ENCODE peak calls at places on chromosomes 3 and 15, in five cellular contexts. One of them, this sample, is unnamed. For H3K4me1, the result is how much of the 10 kb centered on the place peaks cover.

GRCh38 chr15:82047493-82048446 is 2.0 kb upstream of the MEX3B start:
- DNase-seq in GM23338: peak
- DNase-seq in Peyer's patch: no peak
- DNase-seq in A549: no peak
- DNase-seq in CD8-positive, alpha-beta T cell: no peak
- DNase-seq in this sample: no peak

GRCh38 chr3:147341727-147342126 is 64.6 kb downstream of the ZIC4 start:
- DNase-seq in CD8-positive, alpha-beta T cell: no peak
- DNase-seq in GM23338: peak
- DNase-seq in A549: no peak
- DNase-seq in Peyer's patch: no peak
- DNase-seq in this sample: no peak

GRCh38 chr15:98727115-98728040 is 79.0 kb downstream of the IGF1R start:
- DNase-seq in Peyer's patch: peak
- DNase-seq in CD8-positive, alpha-beta T cell: no peak
- DNase-seq in GM23338: peak
- DNase-seq in A549: peak
- DNase-seq in this sample: peak

GRCh38 chr3:192397012-192397411 is 330.3 kb downstream of the FGF12 start:
- DNase-seq in A549: no peak
- DNase-seq in CD8-positive, alpha-beta T cell: no peak
- DNase-seq in GM23338: no peak
- DNase-seq in Peyer's patch: no peak
- DNase-seq in this sample: no peak

GRCh38 chr15:28096720-28097431 is 2.2 kb downstream of the OCA2 start:
- DNase-seq in GM23338: peak
- DNase-seq in CD8-positive, alpha-beta T cell: no peak
- DNase-seq in Peyer's patch: no peak
- DNase-seq in A549: no peak
- DNase-seq in this sample: peak

GRCh38 chr3:157551961-157552360 is 48.7 kb upstream of the VEPH1 start:
- DNase-seq in Peyer's patch: no peak
- DNase-seq in GM23338: no peak
- DNase-seq in A549: no peak
- DNase-seq in CD8-positive, alpha-beta T cell: no peak
- DNase-seq in this sample: no peak

GRCh38 chr3:58627580-58627894 is 39.0 kb downstream of the FAM3D start:
- DNase-seq in CD8-positive, alpha-beta T cell: no peak
- DNase-seq in GM23338: no peak
- DNase-seq in A549: no peak
- DNase-seq in Peyer's patch: no peak
- DNase-seq in this sample: peak

GRCh38 chr3:73433681-73434080 is 191.1 kb downstream of the PDZRN3 start:
- DNase-seq in Peyer's patch: no peak
- DNase-seq in GM23338: no peak
- DNase-seq in A549: no peak
- DNase-seq in CD8-positive, alpha-beta T cell: no peak
- DNase-seq in this sample: no peak

GRCh38 chr15:71440479-71441071 is 325.3 kb downstream of the THSD4 start:
- DNase-seq in GM23338: peak
- DNase-seq in CD8-positive, alpha-beta T cell: no peak
- DNase-seq in Peyer's patch: no peak
- DNase-seq in A549: peak
- DNase-seq in this sample: no peak

GRCh38 chr3:32531010-32531647 is 28.5 kb upstream of the CMTM6 start:
- DNase-seq in CD8-positive, alpha-beta T cell: no peak
- DNase-seq in GM23338: no peak
- DNase-seq in Peyer's patch: no peak
- DNase-seq in A549: no peak
- DNase-seq in this sample: no peak

GRCh38 chr15:74390552-74391288 is 23.3 kb upstream of the CYP11A1 start:
- DNase-seq in GM23338: no peak
- DNase-seq in CD8-positive, alpha-beta T cell: no peak
- DNase-seq in A549: no peak
- DNase-seq in Peyer's patch: no peak
- DNase-seq in this sample: no peak

GRCh38 chr3:141878812-141879211 is 2.4 kb downstream of the ATP1B3 start:
- DNase-seq in GM23338: no peak
- DNase-seq in Peyer's patch: no peak
- DNase-seq in CD8-positive, alpha-beta T cell: no peak
- DNase-seq in A549: no peak
- DNase-seq in this sample: no peak

GRCh38 chr15:83066034-83066760 is 855 bp downstream of the BTBD1 start:
- DNase-seq in A549: no peak
- DNase-seq in GM23338: no peak
- DNase-seq in Peyer's patch: no peak
- DNase-seq in CD8-positive, alpha-beta T cell: no peak
- DNase-seq in this sample: no peak

GRCh38 chr3:14425574-14426304 is 23.3 kb downstream of the SLC6A6 start:
- DNase-seq in A549: no peak
- DNase-seq in GM23338: no peak
- DNase-seq in CD8-positive, alpha-beta T cell: no peak
- DNase-seq in Peyer's patch: peak
- DNase-seq in this sample: no peak

GRCh38 chr3:18216996-18217395 is 208.1 kb downstream of the SATB1 start:
- DNase-seq in GM23338: peak
- DNase-seq in Peyer's patch: no peak
- DNase-seq in CD8-positive, alpha-beta T cell: no peak
- DNase-seq in A549: no peak
- DNase-seq in this sample: no peak

GRCh38 chr3:196918968-196919367 is 23.4 kb downstream of the NCBP2 start:
- DNase-seq in Peyer's patch: no peak
- DNase-seq in CD8-positive, alpha-beta T cell: no peak
- DNase-seq in A549: no peak
- DNase-seq in GM23338: no peak
- DNase-seq in this sample: no peak

GRCh38 chr15:34650177-34650576 is 66.7 kb upstream of the GOLGA8B start:
- DNase-seq in GM23338: no peak
- DNase-seq in CD8-positive, alpha-beta T cell: no peak
- DNase-seq in Peyer's patch: no peak
- DNase-seq in A549: no peak
- DNase-seq in this sample: no peak

GRCh38 chr15:87874896-87875661 is 381.5 kb downstream of the NTRK3 start:
- DNase-seq in GM23338: peak
- DNase-seq in A549: no peak
- DNase-seq in Peyer's patch: no peak
- DNase-seq in CD8-positive, alpha-beta T cell: no peak
- DNase-seq in this sample: no peak

GRCh38 chr15:95295905-95296618 is 1034.4 kb upstream of the NR2F2 start:
- DNase-seq in CD8-positive, alpha-beta T cell: no peak
- DNase-seq in GM23338: no peak
- DNase-seq in Peyer's patch: no peak
- DNase-seq in A549: no peak
- DNase-seq in this sample: no peak

GRCh38 chr15:64692166-64692565 is 83.2 kb downstream of the RBPMS2 start:
- DNase-seq in Peyer's patch: no peak
- DNase-seq in A549: no peak
- DNase-seq in CD8-positive, alpha-beta T cell: no peak
- DNase-seq in GM23338: no peak
- DNase-seq in this sample: no peak

GRCh38 chr15:64695571-64695992 is 79.8 kb downstream of the RBPMS2 start:
- DNase-seq in GM23338: no peak
- DNase-seq in CD8-positive, alpha-beta T cell: no peak
- DNase-seq in A549: no peak
- DNase-seq in Peyer's patch: peak
- DNase-seq in this sample: peak

GRCh38 chr15:64690578-64691296 is 84.7 kb downstream of the RBPMS2 start:
- DNase-seq in A549: no peak
- DNase-seq in Peyer's patch: no peak
- DNase-seq in GM23338: no peak
- DNase-seq in CD8-positive, alpha-beta T cell: no peak
- DNase-seq in this sample: no peak

GRCh38 chr15:64694816-64695215 is 80.6 kb downstream of the RBPMS2 start:
- DNase-seq in A549: no peak
- DNase-seq in Peyer's patch: no peak
- DNase-seq in GM23338: no peak
- DNase-seq in CD8-positive, alpha-beta T cell: no peak
- DNase-seq in this sample: no peak

GRCh38 chr15:64693134-64693533 is 82.3 kb downstream of the RBPMS2 start:
- DNase-seq in Peyer's patch: no peak
- DNase-seq in A549: peak
- DNase-seq in CD8-positive, alpha-beta T cell: no peak
- DNase-seq in GM23338: no peak
- DNase-seq in this sample: no peak
- H3K4me1 ChIP-seq in Peyer's patch: under half
- H3K4me1 ChIP-seq in A549: under half
- H3K4me1 ChIP-seq in CD8-positive, alpha-beta T cell: under half
- H3K4me1 ChIP-seq in GM23338: under half
- H3K4me1 ChIP-seq in this sample: under half

GRCh38 chr15:92425578-92426225 is 32.0 kb downstream of the ST8SIA2 start:
- DNase-seq in GM23338: peak
- DNase-seq in A549: no peak
- DNase-seq in CD8-positive, alpha-beta T cell: no peak
- DNase-seq in Peyer's patch: no peak
- DNase-seq in this sample: no peak
- TF ChIP-seq CTCF in GM23338: peak
- TF ChIP-seq CTCF in A549: no peak
- TF ChIP-seq CTCF in CD8-positive, alpha-beta T cell: no peak
- TF ChIP-seq CTCF in Peyer's patch: no peak
- TF ChIP-seq CTCF in this sample: no peak

DNA sequence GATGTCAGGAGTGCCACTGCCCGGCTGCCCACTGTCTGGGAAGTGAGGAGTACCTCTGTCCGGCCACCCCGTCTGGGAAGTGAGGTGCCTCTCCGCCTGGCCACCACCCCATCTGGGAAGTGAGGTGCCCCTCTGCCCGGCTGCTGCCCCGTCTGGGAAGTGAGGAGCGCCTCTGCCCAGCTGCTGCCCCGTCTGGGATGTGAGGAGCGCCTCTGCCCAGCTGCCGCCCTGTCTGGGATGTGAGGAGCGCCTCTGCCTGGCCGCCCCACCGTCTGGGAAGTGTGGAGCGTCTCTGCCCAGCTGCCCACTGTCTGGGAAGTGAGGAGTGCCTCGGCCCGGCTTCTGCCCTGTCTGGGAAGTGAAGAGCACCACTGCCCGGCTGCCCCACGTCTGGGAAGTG is 3.3 kb downstream of the COX17 start:
- DNase-seq in GM23338: no peak
- DNase-seq in Peyer's patch: no peak
- DNase-seq in CD8-positive, alpha-beta T cell: no peak
- DNase-seq in A549: no peak
- DNase-seq in this sample: no peak
- H3K27ac ChIP-seq in GM23338: no peak
- H3K27ac ChIP-seq in Peyer's patch: no peak
- H3K27ac ChIP-seq in CD8-positive, alpha-beta T cell: no peak
- H3K27ac ChIP-seq in A549: no peak
- H3K27ac ChIP-seq in this sample: no peak

DNA sequence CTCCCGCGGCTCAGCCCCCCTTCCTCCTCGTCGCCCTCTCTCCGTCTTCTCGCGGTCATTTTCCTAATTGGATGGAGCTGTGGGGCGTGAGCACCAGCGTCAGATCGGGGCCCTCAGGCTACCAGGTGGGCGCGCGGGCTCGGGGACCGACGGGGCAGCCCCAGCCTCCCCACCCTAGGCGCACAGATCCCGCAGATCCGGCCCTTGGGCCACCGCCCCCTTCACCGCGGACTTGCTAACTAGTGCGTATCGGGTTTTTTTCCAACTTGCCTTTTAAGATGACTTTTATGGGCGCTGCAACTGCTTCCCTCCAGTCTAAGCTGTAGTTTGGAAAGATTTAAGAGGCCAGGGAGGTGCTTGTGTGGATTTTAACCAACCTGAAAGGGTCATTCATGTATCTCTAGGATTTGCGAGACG is 1.3 kb downstream of the ZNF710 start:
- DNase-seq in CD8-positive, alpha-beta T cell: no peak
- DNase-seq in GM23338: peak
- DNase-seq in Peyer's patch: peak
- DNase-seq in A549: peak
- DNase-seq in this sample: peak
- H3K4me1 ChIP-seq in CD8-positive, alpha-beta T cell: under half
- H3K4me1 ChIP-seq in GM23338: under half
- H3K4me1 ChIP-seq in Peyer's patch: under half
- H3K4me1 ChIP-seq in A549: half or more
- H3K4me1 ChIP-seq in this sample: under half

DNA sequence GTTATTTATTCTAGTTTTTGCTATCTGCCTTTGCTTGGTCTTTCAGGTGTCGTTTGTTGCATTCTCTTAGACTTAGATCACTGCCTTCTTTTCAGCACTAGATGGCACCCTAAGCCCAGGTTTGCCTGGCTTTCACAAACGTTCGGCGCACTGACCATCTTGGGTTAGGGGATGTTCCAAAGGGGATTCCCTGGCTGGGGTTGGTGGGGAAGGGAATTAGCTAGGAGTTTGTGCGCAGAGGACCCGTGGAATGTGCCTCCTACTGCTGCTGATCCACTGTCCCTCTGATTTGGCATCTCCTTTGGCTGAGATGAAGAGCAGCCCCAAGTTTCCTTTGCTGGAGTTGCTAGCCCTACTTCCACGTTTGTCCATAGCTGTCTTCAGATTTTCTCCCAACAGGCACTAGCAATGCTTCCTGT is 33.9 kb downstream of the PFN2 start:
- DNase-seq in A549: peak
- DNase-seq in GM23338: peak
- DNase-seq in Peyer's patch: peak
- DNase-seq in CD8-positive, alpha-beta T cell: peak
- DNase-seq in this sample: peak
- TF ChIP-seq CTCF in A549: peak
- TF ChIP-seq CTCF in GM23338: peak
- TF ChIP-seq CTCF in Peyer's patch: peak
- TF ChIP-seq CTCF in CD8-positive, alpha-beta T cell: peak
- TF ChIP-seq CTCF in this sample: peak

DNA sequence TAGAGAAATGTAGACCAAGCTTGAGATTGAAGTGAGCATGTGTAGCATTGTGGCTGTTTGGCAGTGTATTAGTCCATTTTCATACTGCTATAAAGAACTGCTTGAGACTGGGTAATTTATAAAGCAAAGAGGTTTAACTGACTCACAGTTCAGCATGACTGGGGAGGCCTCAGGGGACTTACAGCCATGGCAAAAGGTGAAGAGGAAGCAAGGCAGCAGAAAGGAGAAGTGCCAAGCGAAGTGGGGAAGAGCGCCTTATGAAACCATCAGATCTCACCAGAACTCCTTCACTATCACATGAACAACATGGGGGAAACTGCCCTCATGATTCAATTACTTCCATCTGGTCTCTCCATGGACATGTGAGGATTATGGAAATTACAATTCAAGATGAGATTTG is 8.6 kb upstream of the CERS3 start:
- DNase-seq in CD8-positive, alpha-beta T cell: no peak
- DNase-seq in Peyer's patch: no peak
- DNase-seq in GM23338: no peak
- DNase-seq in A549: no peak
- DNase-seq in this sample: no peak
- H3K27ac ChIP-seq in CD8-positive, alpha-beta T cell: no peak
- H3K27ac ChIP-seq in Peyer's patch: no peak
- H3K27ac ChIP-seq in GM23338: no peak
- H3K27ac ChIP-seq in A549: no peak
- H3K27ac ChIP-seq in this sample: no peak

GRCh38 chr15:66771351-66771650 is 69.3 kb downstream of the SMAD6 start:
- DNase-seq in A549: no peak
- DNase-seq in GM23338: no peak
- DNase-seq in Peyer's patch: no peak
- DNase-seq in CD8-positive, alpha-beta T cell: no peak
- DNase-seq in this sample: no peak

GRCh38 chr15:66772604-66772966 is 70.5 kb downstream of the SMAD6 start:
- DNase-seq in CD8-positive, alpha-beta T cell: no peak
- DNase-seq in A549: no peak
- DNase-seq in GM23338: no peak
- DNase-seq in Peyer's patch: peak
- DNase-seq in this sample: no peak

GRCh38 chr15:66768984-66769383 is 66.9 kb downstream of the SMAD6 start:
- DNase-seq in GM23338: no peak
- DNase-seq in Peyer's patch: no peak
- DNase-seq in CD8-positive, alpha-beta T cell: no peak
- DNase-seq in A549: no peak
- DNase-seq in this sample: no peak

GRCh38 chr15:66772967-66773873 is 71.2 kb downstream of the SMAD6 start:
- DNase-seq in Peyer's patch: no peak
- DNase-seq in CD8-positive, alpha-beta T cell: no peak
- DNase-seq in GM23338: peak
- DNase-seq in A549: no peak
- DNase-seq in this sample: peak

GRCh38 chr15:66770518-66771350 is 68.7 kb downstream of the SMAD6 start:
- DNase-seq in A549: peak
- DNase-seq in GM23338: no peak
- DNase-seq in CD8-positive, alpha-beta T cell: no peak
- DNase-seq in Peyer's patch: no peak
- DNase-seq in this sample: peak
- H3K4me1 ChIP-seq in A549: half or more
- H3K4me1 ChIP-seq in GM23338: under half
- H3K4me1 ChIP-seq in CD8-positive, alpha-beta T cell: under half
- H3K4me1 ChIP-seq in Peyer's patch: under half
- H3K4me1 ChIP-seq in this sample: under half

This sample was measured in pancreas.